ENCODE peak calls at places on chromosomes 4 and X, in four cellular contexts. O is activated CD4-positive, alpha-beta T cell treated with anti-CD3 and anti-CD28 coated beads, Interleukin-2, amount 10 ng/mL, durations not matched to agents 7 days and 5 days; Z is EH; B is brain pericyte. T is an unnamed sample.

GRCh38 chr4:144174401-144175067 is 34.0 kb upstream of the GYPA start:
- DNase-seq in O (peak; percentile 41), Z (peak; percentile 69), B (peak; percentile 27), T (no peak)

GRCh38 chr4:137156054-137156453 is 376.2 kb downstream of the PCDH18 start:
- DNase-seq in O (no peak), Z (peak; percentile 91), B (no peak), T (no peak)

GRCh38 chr4:56874166-56874565 is 33.5 kb upstream of the REST start:
- DNase-seq in O (no peak), Z (no peak), B (no peak), T (no peak)

GRCh38 chr4:78551420-78552351 is at the start of gene ANXA3:
- DNase-seq in O (peak; percentile 17), Z (no peak), B (no peak), T (peak; percentile 71)

GRCh38 chrX:8319359-8319758 is 145.3 kb upstream of the VCX3B start:
- DNase-seq in O (no peak), Z (no peak), B (no peak), T (no peak)

GRCh38 chr4:98555798-98556445 is 102.5 kb downstream of the TSPAN5 start:
- DNase-seq in O (no peak), Z (peak; percentile 14), B (no peak), T (no peak)

GRCh38 chrX:71533850-71534515 is 1.1 kb downstream of the OGT start:
- DNase-seq in O (peak; percentile 75), Z (peak; percentile 61), B (no peak), T (peak; percentile 51)

GRCh38 chr4:99205104-99205979 is 13.7 kb downstream of the ADH6 start:
- DNase-seq in O (no peak), Z (peak; percentile 21), B (no peak), T (no peak)

GRCh38 chr4:157459789-157460188 is 239.3 kb downstream of the GRIA2 start:
- DNase-seq in O (no peak), Z (no peak), B (no peak), T (no peak)

GRCh38 chr4:5814421-5814820 is 78.5 kb downstream of the CRMP1 start:
- DNase-seq in O (no peak), Z (no peak), B (no peak), T (no peak)

GRCh38 chrX:41045960-41046567 is 39.2 kb upstream of the USP9X start:
- DNase-seq in O (no peak), Z (no peak), B (no peak), T (no peak)

GRCh38 chrX:124015721-124016120 is 54.2 kb downstream of the STAG2 start:
- DNase-seq in O (no peak), Z (no peak), B (no peak), T (no peak)

T was measured in left ventricle myocardium superior.